ENCODE peak calls at places on chromosomes 11 and 22, in five cellular contexts. B is WERI-Rb-1; U is body of pancreas; V is PC-3; J is CD8-positive, alpha-beta T cell. O is an unnamed sample. For H3K36me3, the result is how much of the 10 kb centered on the place peaks cover.

GRCh38 chr11:9455722-9456121 is 5.1 kb upstream of the ZNF143 start:
- DNase-seq in B (no peak), U (no peak), V (no peak), J (no peak), O (no peak)

GRCh38 chr11:19644316-19644715 is 68.3 kb upstream of the NAV2 start:
- DNase-seq in B (no peak), U (no peak), V (no peak), J (no peak), O (no peak)

GRCh38 chr11:9459573-9460321 is 1.1 kb upstream of the ZNF143 start:
- DNase-seq in B (peak), U (peak), V (peak), J (peak), O (peak)

GRCh38 chr11:132088551-132088950 is 718.1 kb downstream of the NTM start:
- DNase-seq in B (no peak), U (no peak), V (no peak), J (no peak), O (no peak)

GRCh38 chr11:95996621-95997020 is 72.7 kb upstream of the MTMR2 start:
- DNase-seq in B (no peak), U (no peak), V (no peak), J (no peak), O (no peak)

GRCh38 chr11:26950260-26950719 is 43.6 kb upstream of the FIBIN start:
- DNase-seq in B (no peak), U (no peak), V (no peak), J (no peak), O (peak)

GRCh38 chr11:85951049-85951405 is 95.8 kb downstream of the CCDC83 start:
- DNase-seq in B (no peak), U (no peak), V (no peak), J (no peak), O (no peak)

GRCh38 chr11:134476435-134477021 is 64.5 kb upstream of the B3GAT1 start:
- DNase-seq in B (no peak), U (no peak), V (peak), J (no peak), O (no peak)

GRCh38 chr11:68397256-68397655 is 63.3 kb upstream of the PPP6R3 start:
- DNase-seq in B (no peak), U (no peak), V (no peak), J (no peak), O (no peak)

GRCh38 chr11:42620796-42621195 is 691.0 kb upstream of the API5 start:
- DNase-seq in B (no peak), U (no peak), V (peak), J (no peak), O (no peak)

GRCh38 chr11:97973352-97973857 is 1047.3 kb upstream of the CNTN5 start:
- DNase-seq in B (no peak), U (no peak), V (no peak), J (no peak), O (no peak)

GRCh38 chr22:45906946-45907345 is 70.0 kb downstream of the WNT7B start:
- DNase-seq in B (no peak), U (no peak), V (no peak), J (no peak), O (no peak)

GRCh38 chr22:45907378-45907777 is 69.6 kb downstream of the WNT7B start:
- DNase-seq in B (no peak), U (no peak), V (no peak), J (no peak), O (no peak)

GRCh38 chr22:45905326-45905923 is 71.5 kb downstream of the WNT7B start:
- DNase-seq in B (no peak), U (no peak), V (no peak), J (no peak), O (no peak)

GRCh38 chr22:45907996-45908395 is 69.0 kb downstream of the WNT7B start:
- DNase-seq in B (no peak), U (no peak), V (no peak), J (no peak), O (no peak)

DNA sequence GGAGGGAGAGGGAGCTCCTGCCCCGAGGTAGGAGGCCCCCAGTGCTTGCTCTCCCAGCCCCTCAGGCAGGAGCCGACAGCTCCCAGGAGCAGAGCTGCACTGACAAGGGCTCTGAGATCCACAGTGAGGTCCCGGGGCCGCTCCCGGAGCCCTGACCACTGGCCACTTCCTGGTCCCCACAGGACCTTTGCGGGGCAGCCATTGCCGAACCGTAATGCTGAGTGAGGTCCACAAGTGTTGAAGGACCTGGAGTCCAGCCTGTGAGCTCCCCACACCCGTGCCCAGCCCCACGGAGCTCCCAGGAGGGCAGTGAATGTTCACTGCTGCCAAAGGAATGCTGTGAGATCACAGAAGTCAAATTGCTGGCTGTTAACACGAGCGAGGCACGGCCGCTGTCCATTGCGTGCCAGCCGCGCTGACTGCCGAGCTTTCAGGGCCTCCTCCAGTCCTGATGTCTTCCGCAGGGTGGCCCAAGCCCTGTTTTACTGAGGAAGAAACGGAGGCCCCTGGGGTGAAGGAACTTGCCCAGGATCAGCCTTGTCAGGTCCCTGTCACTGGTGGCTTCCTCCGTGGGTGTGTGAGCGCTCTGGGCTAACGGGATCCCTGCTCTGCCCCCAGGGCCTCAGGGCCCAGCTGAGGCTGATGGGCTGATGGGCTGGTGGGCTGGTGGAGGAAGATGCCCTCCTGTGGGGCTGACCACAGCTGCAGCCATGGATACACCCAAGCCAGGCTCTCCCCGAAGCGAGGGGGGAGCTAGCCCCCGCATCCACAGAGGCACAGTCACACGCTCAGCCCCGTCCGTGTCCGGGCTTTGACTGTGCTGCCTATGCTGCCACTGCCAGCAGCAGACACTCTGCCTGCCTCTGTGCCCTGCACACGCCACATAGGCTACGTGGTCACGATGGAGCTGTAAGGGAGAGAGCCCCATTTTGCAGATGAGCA is 70.8 kb downstream of the WNT7B start:
- DNase-seq in B (no peak), U (peak), V (no peak), J (no peak), O (no peak)
- H3K27ac ChIP-seq in B (no peak), U (no peak), V (no peak), J (no peak), O (no peak)

GRCh38 chr22:49255741-49256318 is 571.8 kb downstream of the BRD1 start:
- DNase-seq in B (no peak), U (no peak), V (no peak), J (no peak), O (no peak)
- H3K36me3 ChIP-seq in B (under half), U (under half), V (under half), J (under half), O (under half)

DNA sequence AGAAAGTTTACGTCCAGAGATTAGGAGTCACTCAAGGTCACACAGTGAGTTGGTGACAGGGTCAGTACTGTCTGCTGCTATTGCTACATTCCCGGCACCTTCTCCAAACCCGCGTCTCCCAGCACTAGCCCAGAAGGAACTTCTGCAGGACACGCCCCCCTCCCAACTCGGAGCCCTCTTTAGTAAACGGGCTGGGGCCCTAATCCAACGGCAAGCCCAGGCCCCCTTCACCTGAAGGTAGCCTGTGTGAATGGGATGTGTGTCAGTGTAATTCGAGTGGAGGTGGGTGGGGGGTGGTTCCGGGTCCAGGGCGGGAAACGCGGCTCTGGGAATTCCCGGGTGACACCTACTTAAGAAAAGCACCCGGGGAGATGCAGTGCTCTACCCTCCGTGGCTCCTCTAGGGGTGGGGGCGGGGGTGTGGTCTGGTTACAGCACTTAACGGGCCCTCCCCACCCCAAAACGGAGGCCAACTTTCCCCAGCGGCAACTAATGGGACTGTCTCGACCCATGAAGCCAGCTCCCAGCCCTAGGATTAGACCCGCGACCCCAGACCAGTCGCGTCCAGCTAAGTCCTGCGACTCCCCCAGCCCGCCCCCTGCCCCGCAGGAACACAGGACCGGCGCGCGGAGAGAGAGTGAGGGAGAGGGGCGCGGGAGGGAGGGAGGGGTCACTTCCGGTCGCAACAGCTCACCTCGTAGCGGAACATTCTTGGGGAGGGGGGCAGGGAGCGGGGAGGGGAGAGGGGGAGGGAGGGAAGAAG is 468 bp downstream of the PATL1 start:
- DNase-seq in B (peak), U (peak), V (peak), J (no peak), O (peak)
- TF ChIP-seq CTCF in B (no peak), U (no peak), V (peak), J (no peak), O (no peak)

DNA sequence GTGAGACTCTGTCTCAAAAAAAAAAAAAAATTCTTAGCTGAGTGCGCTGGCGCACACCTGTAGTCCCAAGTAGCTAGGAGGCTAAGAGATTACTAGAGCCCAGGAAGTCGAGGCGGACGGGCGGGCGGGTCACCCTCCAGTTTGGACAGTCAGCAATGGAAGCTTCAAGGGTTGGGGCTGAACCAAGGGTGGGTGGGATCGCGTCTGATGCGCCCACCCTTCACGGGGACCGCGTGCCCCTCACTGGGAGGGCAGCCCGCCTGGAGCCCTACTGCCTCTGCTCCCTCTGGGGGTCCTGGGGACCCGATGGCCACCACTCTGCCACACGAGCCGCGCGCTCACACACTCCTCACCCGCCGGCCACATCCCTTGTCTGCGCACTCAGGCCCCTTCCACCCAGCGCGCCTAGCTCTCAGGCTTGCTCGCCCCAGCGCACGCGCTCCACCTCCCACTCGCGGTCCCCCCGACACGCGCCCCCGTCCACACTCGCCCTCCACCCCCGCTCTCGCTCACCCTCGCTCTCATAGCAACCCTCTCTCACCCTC is 494 bp downstream of the CHID1 start:
- DNase-seq in B (no peak), U (peak), V (no peak), J (no peak), O (no peak)
- H3K27ac ChIP-seq in B (peak), U (no peak), V (peak), J (peak), O (peak)

O was measured in colonic mucosa.